ENCODE peak calls at places on chromosomes 1 and 21, in seven cellular contexts. Z is cardiac muscle cell, N is mammary epithelial cell, E is adrenal gland, T is A549, B is body of pancreas, P is tibial artery. Q is an unnamed sample.

GRCh38 chr1:97461782-97462181 is 459.1 kb downstream of the DPYD start:
- DNase-seq in B (no peak), Z (no peak), P (no peak), N (no peak), T (no peak), E (no peak), Q (no peak)

GRCh38 chr1:30302808-30303310 is 420.5 kb downstream of the MATN1 start:
- DNase-seq in B (no peak), N (no peak), E (peak; percentile 68), T (no peak), P (peak; percentile 17), Z (no peak), Q (no peak)

GRCh38 chr1:71809085-71809484 is 473.3 kb downstream of the NEGR1 start:
- DNase-seq in P (no peak), B (no peak), T (no peak), Z (no peak), E (no peak), N (no peak), Q (no peak)

GRCh38 chr1:15075812-15076211 is 77.7 kb upstream of the TMEM51 start:
- DNase-seq in E (no peak), T (no peak), Z (no peak), B (no peak), P (no peak), N (no peak), Q (no peak)

GRCh38 chr1:215860833-215861232 is 293.7 kb downstream of the KCTD3 start:
- DNase-seq in Z (no peak), N (no peak), E (no peak), T (no peak), P (no peak), B (no peak), Q (no peak)

GRCh38 chr1:169113613-169114119 is 7.2 kb downstream of the ATP1B1 start:
- DNase-seq in Z (peak; percentile 84), P (no peak), E (peak; percentile 71), N (peak; percentile 87), T (peak; percentile 83), B (no peak), Q (no peak)

GRCh38 chr1:2474933-2475371 is 1.1 kb upstream of the PLCH2 start:
- DNase-seq in N (no peak), B (no peak), Z (no peak), P (no peak), T (no peak), E (peak; percentile 97), Q (no peak)

GRCh38 chr21:41752231-41752681 is 14.6 kb downstream of the RIPK4 start:
- DNase-seq in B (no peak), T (no peak), Z (peak; percentile 43), N (peak; percentile 83), P (no peak), E (no peak), Q (no peak)

GRCh38 chr1:29303201-29304024 is 67.1 kb downstream of the PTPRU start:
- DNase-seq in Z (no peak), E (no peak), P (no peak), N (no peak), B (no peak), T (no peak), Q (no peak)

GRCh38 chr1:169891539-169891885 is 2.2 kb downstream of the SCYL3 start:
- DNase-seq in N (no peak), B (peak; percentile 38), Z (no peak), E (no peak), T (no peak), P (no peak), Q (no peak)

GRCh38 chr1:232962761-232963357 is 12.4 kb downstream of the NTPCR start:
- DNase-seq in B (no peak), E (no peak), P (no peak), Z (peak; percentile 61), N (no peak), T (no peak), Q (no peak)

GRCh38 chr1:197797010-197797409 is 21.7 kb upstream of the DENND1B start:
- DNase-seq in N (no peak), Z (no peak), T (no peak), B (no peak), P (no peak), E (no peak), Q (no peak)

GRCh38 chr1:32489774-32490454 is 25.0 kb downstream of the ZBTB8B start:
- DNase-seq in Z (no peak), P (no peak), E (no peak), T (no peak), B (no peak), N (no peak), Q (no peak)

GRCh38 chr1:154170547-154171221 is 15.8 kb upstream of the NUP210L start:
- DNase-seq in T (no peak), B (no peak), N (peak; percentile 36), E (no peak), Z (no peak), P (no peak), Q (no peak)

GRCh38 chr1:7505094-7505838 is 265.8 kb upstream of the VAMP3 start:
- DNase-seq in E (no peak), Z (no peak), N (no peak), T (no peak), B (no peak), P (no peak), Q (no peak)

GRCh38 chr1:62333431-62333830 is 14.2 kb upstream of the KANK4 start:
- DNase-seq in Z (no peak), N (peak; percentile 54), E (no peak), B (no peak), T (no peak), P (no peak), Q (no peak)

GRCh38 chr1:32151319-32151787 is 28.1 kb upstream of the TXLNA start:
- DNase-seq in N (peak; percentile 36), P (no peak), E (no peak), Z (peak; percentile 69), T (no peak), B (no peak), Q (no peak)

GRCh38 chr1:99590578-99591209 is 55.2 kb upstream of the PALMD start:
- DNase-seq in B (peak; percentile 16), T (no peak), N (peak; percentile 91), Z (peak; percentile 87), P (no peak), E (peak; percentile 85), Q (no peak)

GRCh38 chr1:4485878-4486277 is 168.5 kb upstream of the AJAP1 start:
- DNase-seq in E (no peak), T (no peak), Z (no peak), P (no peak), N (no peak), B (no peak), Q (no peak)

GRCh38 chr1:11951901-11952300 is 17.4 kb downstream of the PLOD1 start:
- DNase-seq in N (no peak), Z (no peak), T (no peak), P (no peak), B (no peak), E (peak; percentile 71), Q (no peak)

GRCh38 chr1:152049291-152050073 is 12.7 kb upstream of the S100A11 start:
- DNase-seq in Z (peak; percentile 83), P (no peak), B (no peak), T (no peak), N (peak; percentile 82), E (no peak), Q (no peak)

GRCh38 chr1:157278383-157279156 is 140.4 kb upstream of the ETV3 start:
- DNase-seq in E (no peak), Z (peak; percentile 4), N (no peak), P (no peak), T (no peak), B (no peak), Q (no peak)

GRCh38 chr1:208189716-208190115 is 54.5 kb downstream of the PLXNA2 start:
- DNase-seq in Z (no peak), N (no peak), P (no peak), B (no peak), E (no peak), T (no peak), Q (no peak)

GRCh38 chr1:109368464-109368863 is 29.3 kb downstream of the SORT1 start:
- DNase-seq in E (no peak), P (no peak), N (no peak), T (no peak), B (no peak), Z (no peak), Q (no peak)
- TF ChIP-seq CTCF in E (no peak), P (no peak), N (no peak), T (no peak), B (no peak), Z (no peak), Q (no peak)

GRCh38 chr1:85629532-85629920 is 49.0 kb downstream of the CCN1 start:
- DNase-seq in T (peak; percentile 40), B (no peak), Z (no peak), P (no peak), E (no peak), N (no peak), Q (no peak)
- H3K4me3 ChIP-seq in T (no peak overlapping the region), B (no peak overlapping the region), Z (no peak overlapping the region), P (no peak overlapping the region), E (no peak overlapping the region), N (no peak overlapping the region), Q (no peak overlapping the region)

GRCh38 chr1:219542828-219543518 is 69.9 kb downstream of the ZC3H11B start:
- DNase-seq in Z (peak; percentile 84), B (no peak), N (peak; percentile 32), P (no peak), E (no peak), T (no peak), Q (no peak)

GRCh38 chr1:219539645-219540254 is 73.2 kb downstream of the ZC3H11B start:
- DNase-seq in T (no peak), E (no peak), B (no peak), P (no peak), Z (no peak), N (no peak), Q (no peak)

GRCh38 chr1:219541946-219542345 is 71.0 kb downstream of the ZC3H11B start:
- DNase-seq in B (no peak), N (no peak), Z (no peak), P (no peak), E (no peak), T (no peak), Q (no peak)

GRCh38 chr1:219548386-219548785 is 64.5 kb downstream of the ZC3H11B start:
- DNase-seq in Z (no peak), T (no peak), B (no peak), N (no peak), E (no peak), P (no peak), Q (no peak)

GRCh38 chr1:219544163-219544846 is 68.6 kb downstream of the ZC3H11B start:
- DNase-seq in Z (peak; percentile 27), B (no peak), E (no peak), T (no peak), N (no peak), P (no peak), Q (no peak)
- TF ChIP-seq CTCF in Z (no peak), B (no peak), E (no peak), T (peak; percentile 38), N (no peak), P (no peak), Q (peak; percentile 29)

DNA sequence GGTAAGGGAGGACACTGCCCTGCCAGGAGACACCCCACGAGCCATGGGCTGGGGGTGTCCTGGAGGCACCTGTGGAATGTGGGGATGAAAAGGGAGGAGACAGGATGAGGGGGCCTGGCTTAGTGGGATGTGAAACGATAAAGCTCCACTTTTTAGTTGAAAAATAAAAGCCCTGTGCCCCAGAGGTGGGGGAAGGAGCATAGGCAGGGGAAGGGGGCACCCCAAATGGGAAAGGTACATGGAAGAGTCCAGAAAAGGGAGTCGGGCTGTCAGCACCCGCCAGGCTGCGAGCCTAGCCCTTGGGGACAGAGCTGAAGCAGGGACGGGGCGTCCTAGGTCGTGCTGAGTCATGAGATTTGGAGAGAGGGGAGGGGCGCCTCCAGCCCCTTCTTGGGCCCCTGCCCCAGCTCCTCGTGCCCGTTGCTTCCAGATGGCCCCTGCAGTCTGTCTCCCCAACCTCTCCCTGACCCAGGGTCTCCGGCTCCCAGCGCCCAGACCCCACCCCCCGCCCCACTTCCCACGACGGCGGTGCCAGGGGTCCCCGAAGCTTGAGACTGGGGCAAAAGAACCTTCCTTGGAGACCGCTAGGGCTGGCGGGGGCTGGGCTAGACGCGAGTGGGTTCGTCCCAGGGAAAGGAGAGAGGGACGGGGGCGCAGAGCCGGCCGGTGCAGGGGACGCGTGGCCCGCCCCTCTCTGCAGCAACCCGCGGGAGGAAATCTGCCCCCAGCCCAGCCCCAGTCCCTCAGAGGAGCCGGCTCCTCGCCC is 795 bp downstream of the SYT2 start:
- DNase-seq in P (no peak), N (no peak), Z (no peak), T (no peak), B (no peak), E (no peak), Q (no peak)
- H3K4me3 ChIP-seq in P (no peak overlapping the region), N (no peak overlapping the region), Z (peak overlapping the region; percentile 35), T (peak overlapping the region; percentile 52), B (no peak overlapping the region), E (no peak overlapping the region), Q (no peak overlapping the region)